ENCODE peak calls at places on chromosomes 13 and 19, in seven cellular contexts. Y is HL-60; A is ELF-1; V is sciatic nerve; T is Caco-2; U is naive B cell; J is CD8-positive, alpha-beta memory T cell. G is an unnamed sample.

GRCh38 chr13:73702419-73703071 is 431.7 kb downstream of the KLF12 start:
- DNase-seq in T (no peak), J (peak), V (no peak), U (no peak), Y (no peak), A (no peak), G (peak)

GRCh38 chr19:54653181-54653809 is 9.5 kb upstream of the LILRB4 start:
- DNase-seq in U (peak), Y (no peak), T (no peak), J (no peak), A (no peak), V (no peak), G (no peak)

GRCh38 chr19:5006201-5006600 is 37.3 kb downstream of the KDM4B start:
- DNase-seq in T (no peak), J (no peak), Y (no peak), U (no peak), A (no peak), V (no peak), G (no peak)

GRCh38 chr13:65808061-65808460 is 1422.1 kb downstream of the PCDH9 start:
- DNase-seq in V (no peak), A (no peak), J (no peak), U (no peak), Y (no peak), T (no peak), G (no peak)

GRCh38 chr19:56597696-56598095 is 2.6 kb downstream of the ZNF71 start:
- DNase-seq in J (no peak), A (no peak), U (no peak), Y (no peak), V (no peak), T (no peak), G (no peak)

GRCh38 chr13:69796256-69796655 is 311.4 kb upstream of the ATXN8OS start:
- DNase-seq in V (no peak), Y (no peak), T (no peak), J (no peak), U (no peak), A (no peak), G (no peak)

GRCh38 chr13:44713793-44714469 is 137.8 kb upstream of the TSC22D1 start:
- DNase-seq in T (peak), A (peak), U (no peak), Y (no peak), V (no peak), J (no peak), G (no peak)

GRCh38 chr13:81745391-81745790 is 1404.5 kb upstream of the SPRY2 start:
- DNase-seq in J (no peak), Y (no peak), V (no peak), U (no peak), A (no peak), T (no peak), G (no peak)

GRCh38 chr13:26300140-26300539 is 46.2 kb downstream of the CDK8 start:
- DNase-seq in T (no peak), Y (no peak), V (no peak), U (no peak), J (no peak), A (no peak), G (no peak)

GRCh38 chr19:51327066-51327985 is 14.6 kb downstream of the VSIG10L start:
- DNase-seq in Y (peak), A (peak), U (peak), T (no peak), J (no peak), V (no peak), G (no peak)

GRCh38 chr13:45436953-45437352 is 18.8 kb upstream of the SLC25A30 start:
- DNase-seq in A (no peak), J (no peak), Y (no peak), V (no peak), T (no peak), U (no peak), G (no peak)

GRCh38 chr19:49820125-49820524 is 2.0 kb downstream of the MED25 start:
- DNase-seq in V (no peak), U (no peak), Y (no peak), T (no peak), J (no peak), A (no peak), G (no peak)

GRCh38 chr13:100423375-100423774 is 165.2 kb downstream of the GGACT start:
- DNase-seq in T (no peak), U (no peak), J (no peak), V (no peak), Y (peak), A (no peak), G (no peak)

GRCh38 chr13:110379905-110380341 is 72.8 kb downstream of the COL4A2 start:
- DNase-seq in A (peak), U (no peak), V (no peak), T (no peak), J (no peak), Y (no peak), G (no peak)

GRCh38 chr13:73231456-73231855 is 172.7 kb downstream of the KLF5 start:
- DNase-seq in T (no peak), V (no peak), J (no peak), A (no peak), Y (no peak), U (no peak), G (no peak)

G was measured in CD8-positive, alpha-beta T cell.